ENCODE peak calls at places on chromosomes 12 and 14, in four cellular contexts. One of them, this sample, is unnamed.

GRCh38 chr12:32400866-32401265 is 1.5 kb downstream of the FGD4 start:
- DNase-seq in kidney tubule cell: peak
- DNase-seq in NCI-H460: no peak
- DNase-seq in SJSA1: no peak
- DNase-seq in this sample: no peak

GRCh38 chr12:50509009-50509663 is 4.4 kb downstream of the DIP2B start:
- DNase-seq in NCI-H460: no peak
- DNase-seq in kidney tubule cell: no peak
- DNase-seq in SJSA1: no peak
- DNase-seq in this sample: no peak

GRCh38 chr12:3725267-3726115 is 27.4 kb downstream of the CRACR2A start:
- DNase-seq in SJSA1: no peak
- DNase-seq in NCI-H460: no peak
- DNase-seq in kidney tubule cell: no peak
- DNase-seq in this sample: no peak

GRCh38 chr14:34049769-34050168 is 98.9 kb upstream of the EGLN3 start:
- DNase-seq in SJSA1: no peak
- DNase-seq in kidney tubule cell: no peak
- DNase-seq in NCI-H460: no peak
- DNase-seq in this sample: no peak

GRCh38 chr14:23078692-23079116 is 16.2 kb downstream of the ACIN1 start:
- DNase-seq in NCI-H460: peak
- DNase-seq in kidney tubule cell: peak
- DNase-seq in SJSA1: peak
- DNase-seq in this sample: peak

GRCh38 chr12:80860206-80860605 is 77.5 kb downstream of the LIN7A start:
- DNase-seq in NCI-H460: no peak
- DNase-seq in SJSA1: no peak
- DNase-seq in kidney tubule cell: no peak
- DNase-seq in this sample: no peak

GRCh38 chr14:72700338-72701231 is 193.3 kb downstream of the DPF3 start:
- DNase-seq in kidney tubule cell: no peak
- DNase-seq in NCI-H460: no peak
- DNase-seq in SJSA1: no peak
- DNase-seq in this sample: no peak

GRCh38 chr12:88604646-88605045 is 24.4 kb upstream of the KITLG start:
- DNase-seq in kidney tubule cell: no peak
- DNase-seq in NCI-H460: no peak
- DNase-seq in SJSA1: no peak
- DNase-seq in this sample: no peak

GRCh38 chr14:52879958-52880357 is 70.9 kb downstream of the FERMT2 start:
- DNase-seq in NCI-H460: no peak
- DNase-seq in SJSA1: peak
- DNase-seq in kidney tubule cell: peak
- DNase-seq in this sample: no peak

GRCh38 chr12:3054993-3055711 is 22.0 kb upstream of the TSPAN9 start:
- DNase-seq in SJSA1: no peak
- DNase-seq in NCI-H460: no peak
- DNase-seq in kidney tubule cell: no peak
- DNase-seq in this sample: no peak

GRCh38 chr14:23512156-23512555 is 39.4 kb downstream of the ZFHX2 start:
- DNase-seq in kidney tubule cell: no peak
- DNase-seq in SJSA1: no peak
- DNase-seq in NCI-H460: no peak
- DNase-seq in this sample: no peak

GRCh38 chr12:2811791-2812190 is 677 bp upstream of the ITFG2 start:
- DNase-seq in NCI-H460: no peak
- DNase-seq in SJSA1: no peak
- DNase-seq in kidney tubule cell: no peak
- DNase-seq in this sample: no peak

GRCh38 chr12:52396656-52397055 is 9.5 kb downstream of the KRT82 start:
- DNase-seq in NCI-H460: no peak
- DNase-seq in SJSA1: no peak
- DNase-seq in kidney tubule cell: no peak
- DNase-seq in this sample: no peak

GRCh38 chr12:3252416-3252815 is 175.2 kb downstream of the TSPAN9 start:
- DNase-seq in kidney tubule cell: no peak
- DNase-seq in NCI-H460: no peak
- DNase-seq in SJSA1: no peak
- DNase-seq in this sample: no peak

GRCh38 chr14:102238766-102239165 is 66.2 kb downstream of the MOK start:
- DNase-seq in kidney tubule cell: no peak
- DNase-seq in SJSA1: no peak
- DNase-seq in NCI-H460: no peak
- DNase-seq in this sample: no peak

GRCh38 chr14:59189822-59190368 is 1.4 kb downstream of the DAAM1 start:
- DNase-seq in kidney tubule cell: peak
- DNase-seq in NCI-H460: peak
- DNase-seq in SJSA1: peak
- DNase-seq in this sample: peak

GRCh38 chr12:124939428-124940142 is 25.1 kb upstream of the UBC start:
- DNase-seq in kidney tubule cell: peak
- DNase-seq in SJSA1: peak
- DNase-seq in NCI-H460: peak
- DNase-seq in this sample: peak

GRCh38 chr14:56858422-56858821 is 48.1 kb upstream of the OTX2 start:
- DNase-seq in kidney tubule cell: no peak
- DNase-seq in NCI-H460: no peak
- DNase-seq in SJSA1: no peak
- DNase-seq in this sample: no peak